ENCODE peak calls at places on chromosome 18, in four cellular contexts. P is K562, M is GM12878, R is GM12891. O is an unnamed sample.

GRCh38 chr18:44123743-44124142 is 556.9 kb upstream of the SETBP1 start:
- DNase-seq in P (no peak), M (no peak), R (no peak), O (no peak)

GRCh38 chr18:9848170-9848854 is 37.5 kb upstream of the TXNDC2 start:
- DNase-seq in M (no peak), R (no peak), P (peak), O (no peak)

GRCh38 chr18:74255022-74255658 is 36.6 kb downstream of the CYB5A start:
- DNase-seq in R (no peak), M (no peak), P (no peak), O (no peak)

GRCh38 chr18:9542924-9543323 is 67.6 kb downstream of the RALBP1 start:
- DNase-seq in R (no peak), P (no peak), M (no peak), O (no peak)

GRCh38 chr18:79723036-79723435 is 43.4 kb downstream of the CTDP1 start:
- DNase-seq in P (no peak), M (no peak), R (no peak), O (no peak)

GRCh38 chr18:52339891-52340371 is at the start of gene DCC:
- DNase-seq in P (no peak), M (no peak), R (no peak), O (no peak)

GRCh38 chr18:77000527-77000926 is 132.1 kb downstream of the MBP start:
- DNase-seq in R (peak), P (peak), M (no peak), O (peak)

GRCh38 chr18:79361766-79362522 is 33.8 kb upstream of the NFATC1 start:
- DNase-seq in R (no peak), P (no peak), M (no peak), O (no peak)

GRCh38 chr18:23099621-23100020 is 35.7 kb upstream of the CABLES1 start:
- DNase-seq in P (no peak), R (no peak), M (no peak), O (no peak)

GRCh38 chr18:3710712-3711269 is 260.8 kb downstream of the TGIF1 start:
- DNase-seq in P (no peak), R (no peak), M (no peak), O (peak)

GRCh38 chr18:23998811-23999210 is 15.7 kb upstream of the TTC39C start:
- DNase-seq in P (no peak), R (no peak), M (no peak), O (no peak)

GRCh38 chr18:24544141-24544498 is 83.7 kb downstream of the HRH4 start:
- DNase-seq in R (no peak), M (no peak), P (peak), O (peak)

GRCh38 chr18:2642771-2643170 is 12.8 kb upstream of the SMCHD1 start:
- DNase-seq in M (no peak), P (no peak), R (no peak), O (no peak)

GRCh38 chr18:43080671-43081070 is 34.8 kb downstream of the RIT2 start:
- DNase-seq in R (no peak), M (no peak), P (no peak), O (no peak)

GRCh38 chr18:74715865-74716712 is 118.4 kb downstream of the ZNF407 start:
- DNase-seq in R (no peak), M (no peak), P (no peak), O (no peak)

GRCh38 chr18:998976-999375 is 94.3 kb downstream of the ADCYAP1 start:
- DNase-seq in R (no peak), P (no peak), M (no peak), O (no peak)

GRCh38 chr18:5237083-5237722 is 40.1 kb upstream of the AKAIN1 start:
- DNase-seq in R (peak), P (no peak), M (no peak), O (no peak)

GRCh38 chr18:8501044-8501443 is 108.2 kb upstream of the RAB12 start:
- DNase-seq in M (no peak), P (no peak), R (no peak), O (no peak)

GRCh38 chr18:9016819-9017169 is 85.7 kb upstream of the NDUFV2 start:
- DNase-seq in M (no peak), R (no peak), P (no peak), O (no peak)

GRCh38 chr18:48023334-48024008 is 93.0 kb upstream of the SMAD2 start:
- DNase-seq in P (peak), M (no peak), R (no peak), O (no peak)

GRCh38 chr18:73647391-73647790 is 500.2 kb downstream of the FBXO15 start:
- DNase-seq in R (no peak), P (no peak), M (no peak), O (no peak)

GRCh38 chr18:76544511-76545350 is 49.7 kb upstream of the ZNF516 start:
- DNase-seq in R (no peak), M (no peak), P (no peak), O (no peak)

GRCh38 chr18:36255072-36255708 is 42.3 kb upstream of the FHOD3 start:
- DNase-seq in R (no peak), P (no peak), M (no peak), O (no peak)

GRCh38 chr18:47075098-47075883 is 39.9 kb upstream of the ELOA2 start:
- DNase-seq in P (no peak), R (no peak), M (no peak), O (no peak)

GRCh38 chr18:34342960-34343359 is 118.2 kb upstream of the NOL4 start:
- DNase-seq in P (no peak), M (no peak), R (no peak), O (no peak)

GRCh38 chr18:48711651-48712486 is 173.0 kb downstream of the CTIF start:
- DNase-seq in P (peak), R (no peak), M (no peak), O (peak)

GRCh38 chr18:69177702-69178101 is 223.0 kb upstream of the DOK6 start:
- DNase-seq in R (no peak), M (no peak), P (no peak), O (no peak)

GRCh38 chr18:45275367-45276113 is 339.7 kb upstream of the SLC14A2 start:
- DNase-seq in P (peak), R (no peak), M (no peak), O (peak)

GRCh38 chr18:78860117-78860516 is 119.5 kb upstream of the SALL3 start:
- DNase-seq in P (no peak), R (no peak), M (no peak), O (no peak)

GRCh38 chr18:51391731-51392130 is 194.2 kb upstream of the MEX3C start:
- DNase-seq in R (no peak), P (no peak), M (no peak), O (no peak)

GRCh38 chr18:69817335-69817935 is 130.2 kb downstream of the CD226 start:
- DNase-seq in P (no peak), R (no peak), M (no peak), O (no peak)

GRCh38 chr18:24373331-24373730 is 24.3 kb downstream of the OSBPL1A start:
- DNase-seq in P (no peak), R (no peak), M (no peak), O (no peak)

GRCh38 chr18:33135951-33136660 is 304.4 kb downstream of the CCDC178 start:
- DNase-seq in M (no peak), P (no peak), R (no peak), O (no peak)

GRCh38 chr18:9683418-9684396 is 24.4 kb upstream of the RAB31 start:
- DNase-seq in R (no peak), M (no peak), P (no peak), O (no peak)

GRCh38 chr18:24060644-24061043 is 46.1 kb downstream of the TTC39C start:
- DNase-seq in R (no peak), M (no peak), P (no peak), O (no peak)

GRCh38 chr18:44884446-44884845 is 203.8 kb downstream of the SETBP1 start:
- DNase-seq in R (no peak), M (no peak), P (no peak), O (no peak)

GRCh38 chr18:39571511-39571910 is 2005.9 kb upstream of the CELF4 start:
- DNase-seq in R (no peak), M (no peak), P (peak), O (no peak)

DNA sequence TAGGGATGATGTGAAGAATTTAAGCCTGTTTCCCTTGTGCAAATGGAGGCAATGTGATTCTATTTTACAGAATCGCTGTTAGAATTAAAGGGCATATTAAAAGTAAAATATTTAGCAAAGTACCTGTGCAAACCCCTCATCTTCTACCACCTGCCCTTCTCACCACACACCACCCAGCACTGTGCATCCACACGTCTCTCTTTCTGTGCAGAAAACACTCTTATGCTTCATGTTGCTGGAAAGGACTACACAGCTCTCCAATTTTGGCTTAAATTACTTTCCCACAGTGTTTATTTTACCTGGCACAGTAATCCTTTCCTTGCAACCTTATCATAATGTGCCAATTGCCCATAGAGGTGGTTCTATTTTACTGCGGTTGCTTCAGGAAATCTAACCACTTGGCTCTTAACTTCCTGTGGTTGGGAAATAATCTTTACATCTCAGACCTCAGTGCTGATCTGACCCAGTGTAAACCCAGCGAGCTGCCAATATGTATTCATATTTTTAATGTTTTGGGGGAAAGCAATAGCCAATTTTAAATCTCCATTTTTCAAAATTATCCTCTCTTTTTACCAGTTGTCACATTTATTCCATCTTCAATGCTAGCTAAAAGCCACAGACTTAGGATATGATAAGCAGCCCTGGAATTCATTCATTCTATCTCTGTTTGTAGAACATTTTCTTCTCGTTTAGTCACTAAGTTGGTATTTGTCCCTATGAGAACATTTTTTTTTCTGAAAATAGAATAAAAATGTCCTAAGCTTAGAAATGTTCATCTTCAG is 250.9 kb downstream of the DSEL start:
- DNase-seq in P (no peak), M (no peak), R (no peak), O (no peak)
- TF ChIP-seq SPI1 in P (no peak), M (no peak), R (no peak), O (no peak)

GRCh38 chr18:58143391-58143790 is 99.4 kb downstream of the NEDD4L start:
- DNase-seq in M (no peak), R (no peak), P (no peak), O (no peak)
- TF ChIP-seq SPI1 in M (no peak), R (no peak), P (no peak), O (no peak)

GRCh38 chr18:61435064-61435652 is 101.9 kb downstream of the CDH20 start:
- DNase-seq in M (no peak), P (peak), R (peak), O (peak)
- TF ChIP-seq SPI1 in M (no peak), P (no peak), R (no peak), O (no peak)

DNA sequence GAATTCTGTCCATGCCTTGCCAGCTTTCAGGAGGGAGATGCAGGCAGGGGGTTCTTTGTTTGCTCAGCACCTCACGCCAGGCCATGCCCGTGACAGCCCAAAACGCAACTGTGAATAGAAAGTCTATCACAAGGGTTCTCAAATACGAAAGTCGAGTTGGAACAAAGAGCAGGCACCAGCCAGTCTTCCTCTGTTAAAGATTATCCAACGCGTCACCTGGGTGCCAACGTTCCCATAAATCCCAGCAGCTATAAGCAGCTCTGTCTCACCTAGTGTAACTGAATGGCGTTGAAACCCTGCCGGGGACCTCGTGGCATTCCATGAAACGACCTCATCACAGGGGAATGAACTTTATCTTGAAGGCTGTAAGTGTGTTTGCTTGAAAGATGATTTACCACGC is 84.8 kb upstream of the GATA6 start:
- DNase-seq in R (no peak), P (no peak), M (no peak), O (no peak)
- TF ChIP-seq SPI1 in R (no peak), P (no peak), M (no peak), O (no peak)

O was measured in HL-60.